ENCODE peak calls at places on chromosomes 6 and 20, in eight cellular contexts. Y, H, X, L, W, Q, G and T are unnamed samples.
A peak's percentile ranks its signal among the peaks of the same experiment; 100 is the strongest.

GRCh38 chr20:48916699-48917098 is 4.8 kb upstream of the ARFGEF2 start:
- DNase-seq in Y (no peak), H (no peak), X (no peak), L (no peak), W (no peak), Q (no peak), G (no peak), T (no peak)

GRCh38 chr20:63540417-63541186 is 3.4 kb upstream of the PTK6 start:
- DNase-seq in Y (no peak), H (no peak), X (no peak), L (no peak), W (no peak), Q (no peak), G (peak; percentile 75), T (no peak)

GRCh38 chr6:142925575-142926110 is 19.3 kb downstream of the HIVEP2 start:
- DNase-seq in Y (no peak), H (no peak), X (no peak), L (no peak), W (peak; percentile 18), Q (peak; percentile 89), G (no peak), T (no peak)

GRCh38 chr20:62642666-62643520 is 590 bp downstream of the SLCO4A1 start:
- DNase-seq in Y (peak; percentile 74), H (peak; percentile 91), X (peak; percentile 63), L (peak; percentile 45), W (peak; percentile 40), Q (no peak), G (peak; percentile 43), T (no peak)

GRCh38 chr6:126811307-126811706 is 307.2 kb upstream of the RSPO3 start:
- DNase-seq in Y (no peak), H (no peak), X (no peak), L (no peak), W (no peak), Q (peak; percentile 40), G (no peak), T (peak; percentile 33)

GRCh38 chr6:112502348-112503130 is 155.4 kb downstream of the RFPL4B start:
- DNase-seq in Y (no peak), H (no peak), X (no peak), L (no peak), W (no peak), Q (peak; percentile 35), G (no peak), T (no peak)

GRCh38 chr6:13624871-13625288 is 9.7 kb downstream of the NOL7 start:
- DNase-seq in Y (peak; percentile 9), H (no peak), X (no peak), L (peak; percentile 21), W (peak; percentile 56), Q (peak; percentile 58), G (peak; percentile 28), T (no peak)

GRCh38 chr6:106275692-106276091 is 49.9 kb downstream of the ATG5 start:
- DNase-seq in Y (no peak), H (no peak), X (no peak), L (no peak), W (no peak), Q (no peak), G (no peak), T (no peak)

GRCh38 chr20:12925214-12925755 is 83.5 kb upstream of the SPTLC3 start:
- DNase-seq in Y (peak; percentile 70), H (no peak), X (peak; percentile 45), L (peak; percentile 73), W (peak; percentile 88), Q (peak; percentile 89), G (peak; percentile 53), T (no peak)

GRCh38 chr20:16664031-16664430 is 65.8 kb upstream of the SNRPB2 start:
- DNase-seq in Y (no peak), H (no peak), X (no peak), L (no peak), W (no peak), Q (no peak), G (no peak), T (no peak)

GRCh38 chr20:44109951-44110361 is 77.0 kb downstream of the JPH2 start:
- DNase-seq in Y (no peak), H (no peak), X (no peak), L (no peak), W (no peak), Q (peak; percentile 74), G (no peak), T (no peak)

GRCh38 chr6:70310063-70310694 is 7.3 kb upstream of the COL9A1 start:
- DNase-seq in Y (no peak), H (no peak), X (peak; percentile 24), L (peak; percentile 48), W (peak; percentile 54), Q (peak; percentile 60), G (peak; percentile 5), T (no peak)

GRCh38 chr6:26172496-26172958 is 85.3 kb downstream of the HFE start:
- DNase-seq in Y (peak; percentile 47), H (no peak), X (peak; percentile 51), L (peak; percentile 46), W (no peak), Q (peak; percentile 57), G (no peak), T (no peak)

GRCh38 chr6:31720196-31720770 is 1.3 kb downstream of the LY6G6C start:
- DNase-seq in Y (no peak), H (no peak), X (no peak), L (peak; percentile 48), W (no peak), Q (no peak), G (no peak), T (no peak)

GRCh38 chr20:61924211-61924857 is 141.3 kb downstream of the TAF4 start:
- DNase-seq in Y (no peak), H (peak; percentile 68), X (no peak), L (no peak), W (no peak), Q (no peak), G (no peak), T (peak; percentile 33)

GRCh38 chr6:127606131-127606562 is 29.2 kb downstream of the C6orf58 start:
- DNase-seq in Y (no peak), H (no peak), X (no peak), L (peak; percentile 31), W (peak; percentile 31), Q (peak; percentile 50), G (peak; percentile 44), T (no peak)

GRCh38 chr20:6783752-6784725 is 16.6 kb downstream of the BMP2 start:
- DNase-seq in Y (no peak), H (no peak), X (peak; percentile 36), L (no peak), W (no peak), Q (peak; percentile 49), G (no peak), T (no peak)

GRCh38 chr6:11428895-11429294 is 108.7 kb upstream of the TMEM170B start:
- DNase-seq in Y (no peak), H (no peak), X (no peak), L (no peak), W (peak; percentile 51), Q (peak; percentile 77), G (no peak), T (no peak)

DNA sequence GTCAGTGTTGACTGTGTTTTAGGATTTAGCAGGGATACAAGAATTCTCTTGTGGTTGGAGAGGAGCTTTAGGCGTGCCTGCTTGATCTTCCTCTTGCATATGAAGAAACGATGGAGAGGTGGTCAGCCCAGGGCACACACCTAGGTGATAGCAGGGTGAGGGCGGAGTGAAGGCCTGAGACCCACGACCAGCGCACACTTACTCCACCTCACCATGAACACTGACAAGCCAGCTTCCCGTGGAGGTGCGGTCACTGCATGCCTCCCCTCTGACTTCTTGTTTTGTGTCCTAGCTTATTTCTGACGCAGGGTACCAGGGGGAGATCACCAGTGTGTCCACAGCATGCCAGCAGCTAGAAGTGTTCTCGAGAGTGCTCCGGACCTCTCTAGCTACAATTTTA is 8.1 kb downstream of the NELFCD start:
- DNase-seq in Y (no peak), H (no peak), X (no peak), L (no peak), W (no peak), Q (no peak), G (no peak), T (no peak)
- TF ChIP-seq CTCF in Y (no peak), H (no peak), X (no peak), L (no peak), W (no peak), Q (no peak), G (no peak), T (no peak)

DNA sequence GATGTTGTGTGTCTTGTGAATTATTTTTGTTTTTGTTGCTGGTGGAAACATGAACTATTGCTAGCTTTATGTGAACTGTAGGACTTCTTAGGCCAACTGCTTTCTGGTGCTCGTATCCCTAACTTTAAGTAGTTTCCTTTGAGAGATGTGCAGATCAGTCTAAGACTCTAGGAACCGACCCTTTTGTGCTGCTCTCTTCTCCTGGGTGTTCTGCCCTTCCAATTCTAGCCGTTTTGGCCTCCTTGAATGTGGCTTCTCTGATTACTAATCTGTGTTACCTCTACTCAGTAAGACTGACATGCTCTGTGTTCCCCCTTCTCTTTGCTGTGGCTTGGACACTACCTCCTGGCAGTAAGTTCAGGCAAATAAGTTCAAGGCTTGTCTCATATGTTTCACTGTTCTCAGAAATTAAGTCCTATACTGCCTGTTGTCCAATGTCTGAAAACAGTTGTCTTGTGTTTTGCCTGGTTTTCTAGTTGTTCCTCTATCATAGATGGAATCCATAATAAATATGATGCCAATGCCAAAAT is 58.0 kb downstream of the FOXO3 start:
- DNase-seq in Y (no peak), H (no peak), X (no peak), L (no peak), W (no peak), Q (no peak), G (no peak), T (no peak)
- H3K4me1 ChIP-seq in Y (peaks cover 94% of the 10 kb centered on the region), H (peaks cover 80% of the 10 kb centered on the region), X (no peaks in the 10 kb centered on the region), L (peaks cover 30% of the 10 kb centered on the region), W (peaks cover 8% of the 10 kb centered on the region), Q (no peaks in the 10 kb centered on the region), G (peaks cover 11% of the 10 kb centered on the region), T (peaks cover 78% of the 10 kb centered on the region)

GRCh38 chr20:41362748-41363140 is 3.9 kb downstream of the EMILIN3 start:
- DNase-seq in Y (no peak), H (no peak), X (no peak), L (no peak), W (no peak), Q (no peak), G (no peak), T (no peak)

GRCh38 chr20:41364967-41365765 is 1.5 kb downstream of the EMILIN3 start:
- DNase-seq in Y (no peak), H (no peak), X (no peak), L (no peak), W (no peak), Q (no peak), G (no peak), T (no peak)

GRCh38 chr20:41363601-41364000 is 3.0 kb downstream of the EMILIN3 start:
- DNase-seq in Y (no peak), H (no peak), X (no peak), L (no peak), W (no peak), Q (no peak), G (no peak), T (no peak)

GRCh38 chr20:41365785-41366545 is 653 bp downstream of the EMILIN3 start:
- DNase-seq in Y (no peak), H (no peak), X (no peak), L (no peak), W (no peak), Q (peak; percentile 9), G (no peak), T (no peak)

GRCh38 chr20:41364236-41364855 is 2.3 kb downstream of the EMILIN3 start:
- DNase-seq in Y (no peak), H (no peak), X (no peak), L (no peak), W (no peak), Q (no peak), G (no peak), T (no peak)
- TF ChIP-seq CTCF in Y (no peak), H (no peak), X (no peak), L (no peak), W (no peak), Q (no peak), G (no peak), T (no peak)

GRCh38 chr6:160430741-160431140 is 82.6 kb downstream of the SLC22A3 start:
- DNase-seq in Y (no peak), H (no peak), X (no peak), L (no peak), W (no peak), Q (peak; percentile 57), G (no peak), T (no peak)
- H3K4me1 ChIP-seq in Y (peaks cover 21% of the 10 kb centered on the region), H (no peaks in the 10 kb centered on the region), X (no peaks in the 10 kb centered on the region), L (peaks cover 4% of the 10 kb centered on the region), W (peaks cover 13% of the 10 kb centered on the region), Q (no peaks in the 10 kb centered on the region), G (no peaks in the 10 kb centered on the region), T (peaks cover 30% of the 10 kb centered on the region)